ENCODE peak calls at places on chromosomes 6 and 20, in nine cellular contexts. Q, N, X, F, P, L, B, T and Z are unnamed samples.

GRCh38 chr6:28117386-28118050 is 6.9 kb upstream of the ZSCAN16 start:
- DNase-seq in P (no peak), Q (peak; percentile 60), B (no peak), N (no peak), L (no peak), T (no peak), F (no peak), X (peak; percentile 86), Z (no peak)

GRCh38 chr6:125252891-125253290 is 48.9 kb downstream of the HDDC2 start:
- DNase-seq in Q (peak; percentile 16), N (no peak), T (no peak), F (no peak), B (no peak), L (no peak), P (no peak), X (peak; percentile 41), Z (no peak)

GRCh38 chr20:46735436-46735835 is 26.0 kb downstream of the SLC2A10 start:
- DNase-seq in P (no peak), T (no peak), L (no peak), N (no peak), Q (no peak), X (no peak), F (no peak), B (no peak), Z (no peak)

GRCh38 chr6:168032383-168032760 is 34.9 kb downstream of the KIF25 start:
- DNase-seq in N (no peak), X (peak; percentile 86), F (no peak), T (no peak), B (peak; percentile 76), L (peak; percentile 49), P (peak; percentile 44), Q (peak; percentile 81), Z (no peak)

GRCh38 chr20:63230800-63231268 is 4.9 kb upstream of the BIRC7 start:
- DNase-seq in N (peak; percentile 72), P (peak; percentile 60), T (no peak), L (peak; percentile 75), X (peak; percentile 70), F (no peak), Q (peak; percentile 86), B (peak; percentile 31), Z (peak; percentile 66)

GRCh38 chr6:145839653-145840052 is 25.1 kb upstream of the FBXO30 start:
- DNase-seq in N (no peak), B (no peak), X (no peak), P (no peak), F (no peak), L (no peak), Q (no peak), T (no peak), Z (no peak)

GRCh38 chr20:14937846-14938245 is 600.4 kb upstream of the FLRT3 start:
- DNase-seq in P (no peak), X (no peak), F (no peak), B (no peak), L (no peak), N (no peak), T (no peak), Q (no peak), Z (no peak)

GRCh38 chr20:56359212-56360132 is 698 bp downstream of the FAM210B start:
- DNase-seq in F (no peak), X (peak; percentile 68), B (peak; percentile 45), Q (peak; percentile 82), T (no peak), N (peak; percentile 38), L (peak; percentile 78), P (peak; percentile 59), Z (peak; percentile 59)

GRCh38 chr6:46653439-46653942 is 716 bp downstream of the SLC25A27 start:
- DNase-seq in Q (no peak), T (no peak), B (no peak), L (no peak), P (no peak), F (no peak), X (peak; percentile 12), N (no peak), Z (no peak)

GRCh38 chr6:13872681-13873080 is 52.1 kb upstream of the RNF182 start:
- DNase-seq in N (no peak), F (no peak), T (peak; percentile 57), Q (no peak), P (no peak), X (no peak), L (no peak), B (no peak), Z (no peak)

GRCh38 chr6:154928325-154928922 is 66.7 kb upstream of the TIAM2 start:
- DNase-seq in Q (peak; percentile 86), L (peak; percentile 85), T (no peak), X (peak; percentile 78), N (peak; percentile 75), P (peak; percentile 81), B (peak; percentile 66), F (no peak), Z (no peak)

GRCh38 chr6:57198926-57199636 is 23.0 kb downstream of the RAB23 start:
- DNase-seq in F (no peak), B (no peak), N (no peak), X (no peak), L (no peak), Q (no peak), T (no peak), P (no peak), Z (no peak)

GRCh38 chr20:35742741-35743523 is 872 bp upstream of the RBM39 start:
- DNase-seq in P (no peak), B (no peak), L (no peak), N (no peak), X (peak; percentile 32), F (no peak), T (no peak), Q (no peak), Z (no peak)

GRCh38 chr6:149140137-149140909 is 177.2 kb upstream of the TAB2 start:
- DNase-seq in Q (no peak), B (no peak), L (no peak), N (no peak), T (no peak), X (no peak), P (peak; percentile 67), F (no peak), Z (no peak)

GRCh38 chr20:35135867-35136586 is 11.1 kb downstream of the EDEM2 start:
- DNase-seq in F (no peak), P (no peak), Q (peak; percentile 70), B (no peak), N (no peak), L (peak; percentile 81), T (no peak), X (peak; percentile 90), Z (no peak)

GRCh38 chr6:148561629-148562028 is 185.2 kb upstream of the UST start:
- DNase-seq in X (no peak), Q (no peak), B (no peak), N (no peak), P (no peak), L (no peak), F (no peak), T (no peak), Z (no peak)

GRCh38 chr20:1001116-1001515 is 995 bp downstream of the RSPO4 start:
- DNase-seq in N (no peak), B (no peak), X (no peak), F (no peak), T (no peak), Q (no peak), P (no peak), L (no peak), Z (no peak)

DNA sequence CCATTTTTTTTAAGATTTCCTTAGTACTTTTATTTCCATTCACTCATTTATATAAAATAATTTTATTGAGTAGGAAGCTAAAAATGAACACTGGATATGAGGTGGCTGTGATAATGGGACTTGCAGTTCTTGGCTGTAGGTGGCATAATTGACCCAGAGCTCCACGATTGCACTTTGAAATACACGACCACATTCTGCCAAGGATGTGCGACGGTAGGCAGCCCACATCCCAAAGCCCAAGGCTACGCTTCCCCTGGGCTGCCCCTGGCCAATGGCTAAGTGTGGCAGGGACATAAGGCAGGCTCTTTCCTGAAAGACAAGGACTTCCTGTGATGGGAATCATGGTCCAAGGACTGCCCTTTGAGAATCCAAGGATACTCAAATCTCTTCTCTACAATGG is 43.7 kb upstream of the ADTRP start:
- DNase-seq in X (no peak), L (no peak), N (no peak), Q (no peak), P (no peak), F (no peak), T (no peak), B (no peak), Z (no peak)
- TF ChIP-seq CTCF in X (no peak), L (no peak), N (no peak), Q (no peak), P (no peak), F (no peak), T (no peak), B (no peak), Z (no peak)

GRCh38 chr20:61445741-61446140 is 193.7 kb downstream of the CDH4 start:
- DNase-seq in X (no peak), P (no peak), L (no peak), N (no peak), T (no peak), B (no peak), F (no peak), Q (no peak), Z (no peak)
- TF ChIP-seq CTCF in X (no peak), P (no peak), L (no peak), N (no peak), T (no peak), B (no peak), F (no peak), Q (no peak), Z (no peak)

DNA sequence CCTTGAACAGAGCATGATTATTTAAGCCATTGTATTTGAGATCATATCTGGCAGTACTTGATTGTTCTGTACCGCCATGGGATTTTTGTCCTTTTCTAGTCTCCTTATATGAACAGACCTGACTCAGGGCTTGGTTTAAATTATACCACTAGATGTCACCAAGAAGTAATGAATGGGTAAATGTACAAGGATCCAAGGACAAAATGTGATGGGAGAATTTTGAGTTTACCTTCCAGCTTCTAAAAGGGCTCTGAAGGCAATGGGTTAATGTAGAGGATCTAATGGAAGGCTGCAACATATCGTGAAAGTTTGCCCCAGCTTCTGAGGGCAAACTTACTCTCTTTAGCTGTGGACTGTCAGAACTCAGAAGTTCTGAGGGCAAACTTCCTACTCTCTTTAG is 12.0 kb downstream of the RNF8 start:
- DNase-seq in L (no peak), P (no peak), B (peak; percentile 11), Q (peak; percentile 49), T (no peak), X (peak; percentile 33), N (no peak), F (no peak), Z (no peak)
- TF ChIP-seq CTCF in L (no peak), P (peak; percentile 6), B (peak; percentile 25), Q (peak; percentile 13), T (no peak), X (peak; percentile 22), N (no peak), F (peak; percentile 18), Z (no peak)

GRCh38 chr20:19696620-19697019 is 61.4 kb upstream of the RIN2 start:
- DNase-seq in T (no peak), F (no peak), X (no peak), L (no peak), N (no peak), Q (no peak), B (no peak), P (no peak), Z (no peak)
- TF ChIP-seq CTCF in T (no peak), F (no peak), X (no peak), L (no peak), N (no peak), Q (no peak), B (no peak), P (no peak), Z (no peak)